ENCODE peak calls at places on chromosomes 11 and 22, in six cellular contexts. N is fibroblast of lung; D is naive thymus-derived CD4-positive, alpha-beta T cell; H is CD8-positive, alpha-beta T cell; A is cardiac muscle cell; X is left cardiac atrium. T is an unnamed sample.
A peak's percentile ranks its signal among the peaks of the same experiment; 100 is the strongest.

GRCh38 chr11:33773399-33774355 is 643 bp downstream of the FBXO3 start:
- DNase-seq in N (peak; percentile 25), D (peak; percentile 41), H (peak; percentile 67), A (no peak), X (peak; percentile 30), T (no peak)

GRCh38 chr22:23525510-23525909 is 54.6 kb downstream of the IGLL1 start:
- DNase-seq in N (no peak), D (no peak), H (no peak), A (no peak), X (no peak), T (no peak)

GRCh38 chr11:6667733-6668374 is 12.2 kb upstream of the DCHS1 start:
- DNase-seq in N (no peak), D (peak; percentile 48), H (no peak), A (peak; percentile 64), X (no peak), T (peak; percentile 41)

GRCh38 chr11:65915821-65916251 is 3.0 kb downstream of the C11orf68 start:
- DNase-seq in N (peak; percentile 97), D (no peak), H (no peak), A (peak; percentile 96), X (peak; percentile 88), T (no peak)

GRCh38 chr22:45211435-45211834 is 29.3 kb downstream of the KIAA0930 start:
- DNase-seq in N (no peak), D (no peak), H (no peak), A (no peak), X (no peak), T (no peak)

GRCh38 chr11:129374993-129375721 is 491 bp upstream of the BARX2 start:
- DNase-seq in N (peak; percentile 16), D (no peak), H (no peak), A (no peak), X (peak; percentile 21), T (no peak)

GRCh38 chr11:20353829-20354434 is 9.6 kb upstream of the HTATIP2 start:
- DNase-seq in N (peak; percentile 24), D (no peak), H (no peak), A (peak; percentile 64), X (no peak), T (peak; percentile 47)

GRCh38 chr22:27718186-27719032 is 83.1 kb downstream of the MN1 start:
- DNase-seq in N (peak; percentile 96), D (no peak), H (no peak), A (peak; percentile 91), X (peak; percentile 90), T (no peak)

GRCh38 chr11:86140334-86140733 is 71.5 kb upstream of the PICALM start:
- DNase-seq in N (no peak), D (no peak), H (no peak), A (no peak), X (no peak), T (no peak)

GRCh38 chr11:130894322-130895025 is 21.8 kb downstream of the SNX19 start:
- DNase-seq in N (peak; percentile 61), D (peak; percentile 52), H (peak; percentile 62), A (peak; percentile 84), X (peak; percentile 74), T (peak; percentile 28)

GRCh38 chr22:37121887-37122591 is 12.5 kb upstream of the TMPRSS6 start:
- DNase-seq in N (peak; percentile 50), D (peak; percentile 96), H (peak; percentile 97), A (peak; percentile 34), X (peak; percentile 36), T (no peak)

GRCh38 chr11:73268671-73269271 is 3.4 kb upstream of the P2RY6 start:
- DNase-seq in N (no peak), D (no peak), H (no peak), A (no peak), X (no peak), T (no peak)

GRCh38 chr11:88508808-88509581 is 171.5 kb upstream of the CTSC start:
- DNase-seq in N (peak; percentile 49), D (no peak), H (no peak), A (peak; percentile 45), X (peak; percentile 41), T (no peak)

GRCh38 chr11:100719809-100720221 is 32.7 kb downstream of the ARHGAP42 start:
- DNase-seq in N (peak; percentile 91), D (no peak), H (no peak), A (peak; percentile 92), X (peak; percentile 69), T (peak; percentile 76)

GRCh38 chr11:134228625-134229024 is 4.2 kb downstream of the VPS26B start:
- DNase-seq in N (peak; percentile 53), D (no peak), H (peak; percentile 65), A (no peak), X (no peak), T (no peak)

GRCh38 chr11:36149538-36150242 is 139.5 kb downstream of the COMMD9 start:
- DNase-seq in N (peak; percentile 99), D (no peak), H (no peak), A (peak; percentile 97), X (peak; percentile 53), T (no peak)

GRCh38 chr22:26127126-26127525 is 42.1 kb upstream of the SEZ6L start:
- DNase-seq in N (no peak), D (no peak), H (no peak), A (no peak), X (no peak), T (no peak)

GRCh38 chr11:6637871-6638270 is 17.7 kb downstream of the DCHS1 start:
- DNase-seq in N (peak; percentile 80), D (no peak), H (no peak), A (peak; percentile 48), X (peak; percentile 58), T (no peak)

GRCh38 chr11:66842501-66842895 is 743 bp upstream of the RCE1 start:
- DNase-seq in N (no peak), D (no peak), H (no peak), A (no peak), X (no peak), T (no peak)

GRCh38 chr11:7060828-7061227 is 28.0 kb upstream of the RBMXL2 start:
- DNase-seq in N (peak; percentile 44), D (no peak), H (no peak), A (peak; percentile 47), X (no peak), T (no peak)

GRCh38 chr11:65431452-65432132 is 9.0 kb downstream of the NEAT1 start:
- DNase-seq in N (peak; percentile 43), D (peak; percentile 76), H (peak; percentile 70), A (peak; percentile 57), X (no peak), T (no peak)

GRCh38 chr11:77191429-77191822 is 63.4 kb downstream of the MYO7A start:
- DNase-seq in N (no peak), D (no peak), H (no peak), A (no peak), X (no peak), T (no peak)

GRCh38 chr11:67483498-67483798 is 622 bp downstream of the AIP start:
- DNase-seq in N (no peak), D (no peak), H (no peak), A (no peak), X (no peak), T (no peak)

GRCh38 chr22:31085493-31085824 is 4.3 kb downstream of the SMTN start:
- DNase-seq in N (no peak), D (no peak), H (no peak), A (peak; percentile 76), X (peak; percentile 60), T (no peak)

GRCh38 chr11:96091476-96091875 is 167.6 kb upstream of the MTMR2 start:
- DNase-seq in N (no peak), D (peak; percentile 46), H (peak; percentile 31), A (peak; percentile 40), X (no peak), T (no peak)

GRCh38 chr11:68927280-68928107 is 23.8 kb downstream of the IGHMBP2 start:
- DNase-seq in N (peak; percentile 25), D (no peak), H (no peak), A (peak; percentile 78), X (no peak), T (no peak)

GRCh38 chr11:64110465-64111375 is 55.2 kb downstream of the MACROD1 start:
- DNase-seq in N (no peak), D (no peak), H (no peak), A (no peak), X (no peak), T (no peak)

GRCh38 chr11:6475936-6476335 is 2.2 kb upstream of the TRIM3 start:
- DNase-seq in N (no peak), D (no peak), H (no peak), A (no peak), X (no peak), T (no peak)

GRCh38 chr11:120830092-120830491 is 193.8 kb upstream of the TBCEL start:
- DNase-seq in N (no peak), D (no peak), H (no peak), A (no peak), X (no peak), T (no peak)

GRCh38 chr11:2609345-2609744 is 90.4 kb downstream of the KCNQ1OT1 start:
- DNase-seq in N (no peak), D (no peak), H (no peak), A (no peak), X (no peak), T (no peak)

GRCh38 chr11:111148116-111148515 is 97.4 kb upstream of the POU2AF2 start:
- DNase-seq in N (peak; percentile 3), D (no peak), H (no peak), A (peak; percentile 33), X (no peak), T (no peak)